ENCODE peak calls at places on chromosomes 7 and 10, in six cellular contexts. F is ovary, R is sigmoid colon, S is A549, H is HCT116, X is breast epithelium. Y is an unnamed sample.

GRCh38 chr10:60963441-60964256 is 19.7 kb upstream of the RHOBTB1 start:
- DNase-seq in F (no peak), R (no peak), S (no peak), H (no peak), X (no peak), Y (no peak)

GRCh38 chr10:72935358-72935757 is 19.2 kb downstream of the PLA2G12B start:
- DNase-seq in F (no peak), R (no peak), S (no peak), H (peak; percentile 10), X (no peak), Y (no peak)

GRCh38 chr7:2701832-2702593 is 14.0 kb downstream of the AMZ1 start:
- DNase-seq in F (no peak), R (peak; percentile 84), S (no peak), H (no peak), X (no peak), Y (peak; percentile 80)

GRCh38 chr10:124000792-124001201 is 92.6 kb downstream of the CHST15 start:
- DNase-seq in F (peak; percentile 14), R (no peak), S (no peak), H (no peak), X (peak; percentile 15), Y (no peak)

GRCh38 chr10:131891196-131891928 is 9.4 kb upstream of the PPP2R2D start:
- DNase-seq in F (no peak), R (no peak), S (peak; percentile 66), H (no peak), X (no peak), Y (peak; percentile 84)

GRCh38 chr10:77524300-77524711 is 113.3 kb downstream of the KCNMA1 start:
- DNase-seq in F (no peak), R (no peak), S (no peak), H (no peak), X (peak; percentile 40), Y (no peak)

GRCh38 chr7:50690541-50691011 is 92.1 kb downstream of the GRB10 start:
- DNase-seq in F (no peak), R (no peak), S (no peak), H (no peak), X (no peak), Y (no peak)

GRCh38 chr7:80511964-80512363 is at the start of gene GNAT3:
- DNase-seq in F (no peak), R (no peak), S (no peak), H (no peak), X (no peak), Y (no peak)

GRCh38 chr7:8384901-8385300 is 48.5 kb upstream of the NXPH1 start:
- DNase-seq in F (no peak), R (no peak), S (no peak), H (no peak), X (no peak), Y (no peak)

GRCh38 chr10:29613791-29614190 is 21.0 kb downstream of the SVIL start:
- DNase-seq in F (no peak), R (no peak), S (no peak), H (no peak), X (no peak), Y (no peak)

GRCh38 chr10:784377-784758 is 94.9 kb upstream of the DIP2C start:
- DNase-seq in F (no peak), R (no peak), S (no peak), H (peak; percentile 16), X (peak; percentile 15), Y (peak; percentile 62)

GRCh38 chr7:50335795-50336754 is 31.6 kb downstream of the IKZF1 start:
- DNase-seq in F (no peak), R (peak; percentile 61), S (no peak), H (no peak), X (no peak), Y (no peak)

GRCh38 chr10:93415693-93416092 is 66.4 kb downstream of the MYOF start:
- DNase-seq in F (no peak), R (no peak), S (no peak), H (no peak), X (no peak), Y (no peak)
- TF ChIP-seq CTCF in F (no peak), R (no peak), S (peak; percentile 29), H (peak; percentile 32), X (no peak), Y (no peak)

DNA sequence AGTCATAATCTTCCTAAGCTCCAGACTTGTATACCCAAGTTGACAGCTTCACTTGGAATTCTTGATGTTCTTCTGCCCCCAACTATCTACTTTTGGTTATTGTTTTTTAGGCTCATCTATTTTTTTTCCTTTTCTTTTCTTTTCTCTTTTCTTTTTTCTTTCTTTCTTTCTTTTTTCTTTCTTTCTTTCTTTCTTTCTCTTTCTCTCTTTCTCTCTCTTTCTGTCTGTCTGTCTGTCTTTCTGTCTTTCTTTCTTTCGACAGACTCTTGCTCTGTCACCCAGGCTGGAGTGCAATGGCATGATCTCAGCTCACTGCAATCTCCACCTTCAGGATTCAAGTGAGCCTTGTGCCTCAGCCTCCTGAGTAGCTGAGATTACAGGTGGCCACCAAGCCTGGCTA is 36.5 kb downstream of the KMT2E start:
- DNase-seq in F (no peak), R (no peak), S (no peak), H (no peak), X (no peak), Y (no peak)
- H3K4me1 ChIP-seq in F (peaks cover 3% of the 10 kb centered on the region), R (peaks cover 51% of the 10 kb centered on the region), S (peaks cover 24% of the 10 kb centered on the region), H (no peaks in the 10 kb centered on the region), X (no peaks in the 10 kb centered on the region), Y (peaks cover 16% of the 10 kb centered on the region)

DNA sequence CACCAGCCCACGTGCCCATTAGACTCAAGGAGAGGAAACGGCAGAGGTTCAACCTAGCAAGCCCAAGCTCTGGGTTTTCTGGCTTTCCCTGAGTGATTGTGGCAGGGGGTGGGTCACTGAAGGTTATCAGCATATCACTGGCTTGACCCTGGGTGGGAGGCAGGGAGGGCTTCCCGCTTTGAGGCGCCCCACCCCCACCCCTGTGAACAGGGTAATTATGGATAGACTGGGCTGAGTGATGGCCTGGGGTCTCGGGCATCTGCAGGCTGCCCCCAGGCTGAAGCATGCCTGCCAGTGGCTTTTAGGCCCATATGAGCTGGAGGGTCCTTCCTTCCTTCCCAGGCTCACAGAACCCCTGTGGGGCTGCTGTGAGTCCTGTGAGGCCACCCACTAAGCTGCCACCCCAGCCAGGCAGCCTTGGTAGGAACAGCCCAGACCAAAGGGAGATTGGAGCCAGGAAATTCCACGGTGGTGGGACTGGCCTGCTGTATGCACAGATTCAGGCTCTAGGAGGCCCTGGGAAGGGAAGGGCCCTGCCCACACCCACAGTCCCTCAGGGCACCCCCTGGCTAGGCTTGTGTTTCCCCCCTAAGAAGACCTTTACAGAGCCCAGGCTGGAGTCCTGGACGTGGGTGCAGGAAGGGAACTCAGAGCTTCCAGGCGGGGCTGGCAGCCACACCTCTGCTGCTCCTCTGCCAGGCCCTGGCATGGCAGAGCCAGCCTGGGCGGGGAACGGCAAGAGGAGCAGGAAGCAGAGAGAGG is 33.2 kb downstream of the GPRIN2 start:
- DNase-seq in F (no peak), R (peak; percentile 65), S (peak; percentile 94), H (peak; percentile 13), X (peak; percentile 69), Y (peak; percentile 28)
- TF ChIP-seq POLR2A in F (no peak), R (no peak), S (no peak), H (no peak), X (no peak), Y (no peak)

GRCh38 chr7:77910124-77910523 is 111.6 kb downstream of the PHTF2 start:
- DNase-seq in F (no peak), R (no peak), S (no peak), H (no peak), X (no peak), Y (no peak)
- TF ChIP-seq CTCF in F (no peak), R (no peak), S (no peak), H (no peak), X (no peak), Y (no peak)

DNA sequence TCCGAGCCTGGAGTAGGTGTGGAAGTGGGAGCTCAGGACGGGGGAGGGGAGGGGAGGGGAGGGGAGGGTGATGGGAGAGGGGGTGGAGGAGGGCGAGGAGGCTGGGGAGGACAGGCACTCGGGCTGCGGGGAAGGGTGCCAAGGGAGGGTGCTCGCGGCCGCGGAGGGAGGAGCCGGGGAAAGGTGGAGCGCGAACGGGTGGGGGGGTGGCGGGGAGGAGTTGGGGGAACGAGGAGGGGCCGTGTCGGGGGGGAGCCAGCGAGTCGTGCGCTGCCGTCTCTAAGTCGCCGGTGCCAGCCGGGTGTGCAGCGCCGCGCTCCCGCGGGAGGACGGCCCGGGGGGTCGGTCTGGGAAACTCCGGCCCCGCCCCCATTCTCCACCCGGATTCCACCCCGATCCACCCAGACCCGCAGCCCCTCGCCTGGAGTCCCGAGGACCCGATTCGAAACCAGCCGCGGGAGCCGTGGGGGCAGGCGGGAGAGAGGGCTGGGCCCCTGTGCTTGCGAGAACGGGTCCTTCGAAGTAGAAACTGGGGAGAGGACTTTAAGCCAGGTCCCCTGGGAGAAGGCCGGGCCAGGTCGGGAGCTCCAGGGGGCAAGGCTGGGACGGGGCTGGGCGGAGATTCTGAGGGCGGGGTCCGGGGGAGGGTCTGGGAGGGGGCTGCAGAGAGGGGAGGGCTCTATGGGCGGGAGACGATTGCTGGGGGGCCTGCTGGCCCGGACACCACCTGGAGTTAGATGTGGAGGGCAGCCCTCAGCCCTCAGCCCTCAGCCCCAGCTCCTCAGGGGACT is at the start of gene ZNF467:
- DNase-seq in F (peak; percentile 79), R (peak; percentile 90), S (no peak), H (no peak), X (peak; percentile 48), Y (peak; percentile 75)
- H3K4me1 ChIP-seq in F (peaks cover 7% of the 10 kb centered on the region), R (peaks cover 30% of the 10 kb centered on the region), S (peaks cover 16% of the 10 kb centered on the region), H (peaks cover 10% of the 10 kb centered on the region), X (no peaks in the 10 kb centered on the region), Y (peaks cover 4% of the 10 kb centered on the region)

GRCh38 chr7:44798649-44799275 is 2.3 kb downstream of the PPIA start:
- DNase-seq in F (no peak), R (no peak), S (no peak), H (no peak), X (no peak), Y (no peak)
- TF ChIP-seq POLR2A in F (no peak), R (no peak), S (no peak), H (no peak), X (no peak), Y (no peak)

GRCh38 chr7:47771301-47771989 is 176.8 kb downstream of the PKD1L1 start:
- DNase-seq in F (no peak), R (peak; percentile 74), S (peak; percentile 46), H (no peak), X (no peak), Y (no peak)
- TF ChIP-seq CTCF in F (no peak), R (no peak), S (no peak), H (no peak), X (no peak), Y (no peak)